ENCODE peak calls at places on chromosomes 3 and 15, in six cellular contexts. E, Z, X, P, A and Y are unnamed samples.

GRCh38 chr3:161349529-161350278 is 21.6 kb downstream of the SPTSSB start:
- DNase-seq in E (no peak), Z (no peak), X (peak; percentile 62), P (no peak), A (peak; percentile 82), Y (no peak)

GRCh38 chr3:53884623-53885022 is 2.7 kb upstream of the ACTR8 start:
- DNase-seq in E (no peak), Z (no peak), X (no peak), P (no peak), A (no peak), Y (no peak)

GRCh38 chr3:148309390-148310035 is 388.2 kb upstream of the AGTR1 start:
- DNase-seq in E (peak; percentile 70), Z (no peak), X (no peak), P (peak; percentile 53), A (peak; percentile 63), Y (peak; percentile 33)

GRCh38 chr3:88188436-88188835 is 38.7 kb downstream of the C3orf38 start:
- DNase-seq in E (no peak), Z (no peak), X (no peak), P (no peak), A (no peak), Y (no peak)

GRCh38 chr3:134345202-134345601 is 29.0 kb downstream of the AMOTL2 start:
- DNase-seq in E (no peak), Z (peak; percentile 4), X (no peak), P (no peak), A (no peak), Y (no peak)

GRCh38 chr15:63466378-63467192 is 37.8 kb upstream of the USP3 start:
- DNase-seq in E (peak; percentile 85), Z (no peak), X (peak; percentile 65), P (peak; percentile 81), A (peak; percentile 72), Y (peak; percentile 51)

GRCh38 chr3:71066356-71066755 is 517.2 kb downstream of the FOXP1 start:
- DNase-seq in E (no peak), Z (no peak), X (peak; percentile 29), P (no peak), A (no peak), Y (no peak)

GRCh38 chr15:93372209-93372910 is 283.3 kb upstream of the RGMA start:
- DNase-seq in E (peak; percentile 20), Z (no peak), X (no peak), P (no peak), A (no peak), Y (no peak)

GRCh38 chr3:33388374-33389100 is 51.7 kb downstream of the UBP1 start:
- DNase-seq in E (no peak), Z (no peak), X (no peak), P (no peak), A (no peak), Y (no peak)

GRCh38 chr3:23889950-23890349 is 26.8 kb downstream of the NKIRAS1 start:
- DNase-seq in E (no peak), Z (no peak), X (no peak), P (no peak), A (no peak), Y (no peak)

GRCh38 chr3:159637895-159638542 is 350.6 kb upstream of the IL12A start:
- DNase-seq in E (no peak), Z (no peak), X (no peak), P (no peak), A (peak; percentile 53), Y (no peak)

GRCh38 chr3:45929042-45929679 is 14.1 kb upstream of the CXCR6 start:
- DNase-seq in E (peak; percentile 78), Z (no peak), X (peak; percentile 50), P (peak; percentile 53), A (peak; percentile 30), Y (peak; percentile 42)

GRCh38 chr3:16290007-16290826 is 25.2 kb downstream of the OXNAD1 start:
- DNase-seq in E (peak; percentile 71), Z (peak; percentile 45), X (peak; percentile 53), P (peak; percentile 32), A (peak; percentile 74), Y (peak; percentile 58)

GRCh38 chr3:128222771-128223386 is 69.6 kb downstream of the EEFSEC start:
- DNase-seq in E (no peak), Z (no peak), X (no peak), P (no peak), A (no peak), Y (no peak)

GRCh38 chr3:149641011-149641728 is 16.7 kb downstream of the WWTR1 start:
- DNase-seq in E (no peak), Z (no peak), X (no peak), P (no peak), A (no peak), Y (no peak)

GRCh38 chr15:90044916-90045371 is 43.8 kb downstream of the ZNF710 start:
- DNase-seq in E (no peak), Z (no peak), X (no peak), P (no peak), A (no peak), Y (no peak)

GRCh38 chr15:69422336-69422895 is 8.3 kb downstream of the KIF23 start:
- DNase-seq in E (no peak), Z (no peak), X (no peak), P (no peak), A (no peak), Y (no peak)

GRCh38 chr15:88994286-88994685 is 81.1 kb upstream of the MFGE8 start:
- DNase-seq in E (no peak), Z (no peak), X (no peak), P (no peak), A (no peak), Y (no peak)

GRCh38 chr3:102078864-102079808 is 229.8 kb downstream of the NFKBIZ start:
- DNase-seq in E (peak; percentile 54), Z (no peak), X (no peak), P (peak; percentile 38), A (no peak), Y (no peak)

DNA sequence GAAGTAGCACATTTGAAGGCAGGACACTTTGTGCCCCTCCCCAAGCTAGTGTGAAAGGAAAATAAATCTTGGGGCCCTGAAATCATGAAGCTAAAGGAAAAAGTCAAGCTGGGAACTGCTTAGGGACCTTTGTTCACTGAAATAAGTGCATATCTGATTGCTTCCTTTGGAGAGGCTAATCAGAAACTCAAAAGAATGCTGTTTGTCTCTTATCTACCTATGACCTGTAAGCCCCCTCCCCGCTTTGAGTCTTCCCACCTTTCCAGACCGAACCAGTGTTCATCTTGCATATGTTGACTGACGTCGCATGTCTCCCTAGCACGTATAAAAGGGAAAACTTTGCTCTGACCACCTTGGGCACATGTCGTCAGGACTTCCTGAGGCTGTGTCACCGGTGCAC is 53.1 kb downstream of the SLC30A4 start:
- DNase-seq in E (peak; percentile 69), Z (no peak), X (no peak), P (no peak), A (no peak), Y (no peak)
- H3K4me1 ChIP-seq in E (peaks cover 16% of the 10 kb centered on the region), Z (no peaks in the 10 kb centered on the region), X (no peaks in the 10 kb centered on the region), P (no peaks in the 10 kb centered on the region), A (no peaks in the 10 kb centered on the region), Y (no peaks in the 10 kb centered on the region)

GRCh38 chr3:46971151-46971550 is 5.4 kb downstream of the CCDC12 start:
- DNase-seq in E (no peak), Z (no peak), X (no peak), P (no peak), A (no peak), Y (no peak)
- H3K4me1 ChIP-seq in E (peaks cover 2% of the 10 kb centered on the region), Z (peaks cover 29% of the 10 kb centered on the region), X (peaks cover 81% of the 10 kb centered on the region), P (peaks cover 35% of the 10 kb centered on the region), A (peaks cover 2% of the 10 kb centered on the region), Y (peaks cover 49% of the 10 kb centered on the region)

GRCh38 chr3:122066331-122067213 is 11.4 kb downstream of the CD86 start:
- DNase-seq in E (no peak), Z (no peak), X (no peak), P (no peak), A (no peak), Y (no peak)
- H3K4me1 ChIP-seq in E (no peaks in the 10 kb centered on the region), Z (no peaks in the 10 kb centered on the region), X (no peaks in the 10 kb centered on the region), P (peaks cover 10% of the 10 kb centered on the region), A (no peaks in the 10 kb centered on the region), Y (no peaks in the 10 kb centered on the region)

GRCh38 chr3:8460050-8460708 is 41.4 kb upstream of the LMCD1 start:
- DNase-seq in E (no peak), Z (no peak), X (no peak), P (no peak), A (peak; percentile 56), Y (no peak)
- H3K4me1 ChIP-seq in E (peaks cover 14% of the 10 kb centered on the region), Z (no peaks in the 10 kb centered on the region), X (no peaks in the 10 kb centered on the region), P (no peaks in the 10 kb centered on the region), A (peaks cover 25% of the 10 kb centered on the region), Y (no peaks in the 10 kb centered on the region)

GRCh38 chr3:129554356-129555120 is 11.6 kb downstream of the H1-8 start:
- DNase-seq in E (no peak), Z (no peak), X (no peak), P (no peak), A (peak; percentile 40), Y (peak; percentile 43)
- H3K4me1 ChIP-seq in E (peaks cover 3% of the 10 kb centered on the region), Z (peaks cover 10% of the 10 kb centered on the region), X (peaks cover 21% of the 10 kb centered on the region), P (peaks cover 7% of the 10 kb centered on the region), A (peaks cover 32% of the 10 kb centered on the region), Y (peaks cover 46% of the 10 kb centered on the region)